ENCODE peak calls at places on chromosomes 3 and 15, in six cellular contexts. O is MM.1S, W is uterus, F is ovary, N is left lung, V is A549. D is an unnamed sample.

GRCh38 chr15:52247032-52247431 is 48.6 kb downstream of the MYO5C start:
- DNase-seq in O (no peak), W (no peak), F (no peak), N (no peak), V (no peak), D (no peak)

GRCh38 chr3:72078661-72079368 is 293.9 kb upstream of the PROK2 start:
- DNase-seq in O (peak; percentile 37), W (no peak), F (no peak), N (no peak), V (no peak), D (no peak)

GRCh38 chr15:60899322-60899966 is 329.7 kb downstream of the RORA start:
- DNase-seq in O (peak; percentile 23), W (no peak), F (no peak), N (no peak), V (no peak), D (no peak)

GRCh38 chr3:113898892-113899291 is 48.9 kb upstream of the ZDHHC23 start:
- DNase-seq in O (no peak), W (no peak), F (no peak), N (no peak), V (no peak), D (no peak)

GRCh38 chr15:75195122-75195765 is 6.4 kb upstream of the C15orf39 start:
- DNase-seq in O (no peak), W (peak; percentile 59), F (peak; percentile 72), N (peak; percentile 76), V (no peak), D (peak; percentile 25)

GRCh38 chr3:5309181-5309580 is 121.7 kb downstream of the EDEM1 start:
- DNase-seq in O (no peak), W (no peak), F (no peak), N (no peak), V (no peak), D (no peak)

GRCh38 chr15:100021653-100022052 is 288.4 kb upstream of the LYSMD4 start:
- DNase-seq in O (no peak), W (peak; percentile 36), F (no peak), N (no peak), V (no peak), D (no peak)

GRCh38 chr3:46671541-46672348 is 21.7 kb downstream of the ALS2CL start:
- DNase-seq in O (no peak), W (peak; percentile 12), F (peak; percentile 7), N (peak; percentile 63), V (no peak), D (no peak)

GRCh38 chr15:44265757-44266156 is 22.8 kb upstream of the GOLM2 start:
- DNase-seq in O (no peak), W (no peak), F (no peak), N (no peak), V (no peak), D (no peak)

GRCh38 chr3:30401971-30402370 is 204.4 kb upstream of the TGFBR2 start:
- DNase-seq in O (no peak), W (no peak), F (no peak), N (no peak), V (no peak), D (no peak)

GRCh38 chr15:89457086-89457485 is 39.3 kb downstream of the RHCG start:
- DNase-seq in O (peak; percentile 48), W (no peak), F (no peak), N (no peak), V (peak; percentile 77), D (peak; percentile 61)

GRCh38 chr3:88231207-88231606 is 81.4 kb downstream of the C3orf38 start:
- DNase-seq in O (no peak), W (no peak), F (no peak), N (no peak), V (no peak), D (peak; percentile 18)

GRCh38 chr15:101541501-101542292 is 52.2 kb upstream of the PCSK6 start:
- DNase-seq in O (no peak), W (no peak), F (no peak), N (no peak), V (no peak), D (no peak)

GRCh38 chr3:190173426-190173825 is 52.7 kb upstream of the P3H2 start:
- DNase-seq in O (no peak), W (no peak), F (no peak), N (no peak), V (no peak), D (no peak)

GRCh38 chr3:55406666-55407425 is 80.3 kb downstream of the WNT5A start:
- DNase-seq in O (no peak), W (no peak), F (no peak), N (no peak), V (no peak), D (no peak)

GRCh38 chr15:67721996-67722395 is 103.3 kb upstream of the SKOR1 start:
- DNase-seq in O (no peak), W (no peak), F (no peak), N (no peak), V (no peak), D (no peak)

GRCh38 chr15:67723294-67724024 is 101.8 kb upstream of the SKOR1 start:
- DNase-seq in O (no peak), W (no peak), F (no peak), N (no peak), V (no peak), D (no peak)

GRCh38 chr15:67722418-67722817 is 102.9 kb upstream of the SKOR1 start:
- DNase-seq in O (no peak), W (no peak), F (no peak), N (no peak), V (no peak), D (no peak)

GRCh38 chr15:67719330-67719959 is 105.9 kb upstream of the SKOR1 start:
- DNase-seq in O (no peak), W (no peak), F (no peak), N (no peak), V (no peak), D (no peak)

DNA sequence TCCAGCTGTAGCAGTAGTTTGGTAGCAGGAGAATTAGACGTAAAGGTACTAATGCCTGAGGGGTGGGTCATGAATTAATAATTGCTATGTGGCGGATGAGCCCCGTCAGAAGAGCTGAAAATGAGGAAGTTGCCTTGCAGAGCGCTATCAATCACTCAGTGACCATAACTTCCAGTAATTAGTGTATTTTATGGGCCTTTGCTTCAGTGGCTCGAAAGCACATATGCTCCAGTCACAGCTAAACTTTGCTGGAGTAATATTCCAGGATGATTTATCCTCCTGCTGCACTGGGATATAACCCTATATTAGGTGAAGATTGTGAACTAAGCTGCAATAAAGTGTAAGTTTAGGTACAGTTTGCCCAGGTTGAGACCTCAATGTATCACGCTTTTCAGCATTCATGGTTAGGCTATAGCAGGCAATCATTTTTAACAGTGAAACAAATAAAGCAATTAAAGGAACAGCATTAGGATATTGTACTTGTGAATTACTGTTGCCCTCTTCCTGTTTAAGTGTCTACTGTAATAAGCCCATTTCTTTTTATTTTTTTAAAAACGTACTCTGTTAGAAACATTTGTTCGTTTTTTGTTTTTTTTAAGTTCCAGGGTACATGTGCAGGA is 104.6 kb upstream of the SKOR1 start:
- DNase-seq in O (no peak), W (no peak), F (no peak), N (no peak), V (no peak), D (peak; percentile 40)
- H3K27ac ChIP-seq in O (no peak overlapping the region), W (no peak overlapping the region), F (no peak overlapping the region), N (no peak overlapping the region), V (no peak overlapping the region), D (no peak overlapping the region)

DNA sequence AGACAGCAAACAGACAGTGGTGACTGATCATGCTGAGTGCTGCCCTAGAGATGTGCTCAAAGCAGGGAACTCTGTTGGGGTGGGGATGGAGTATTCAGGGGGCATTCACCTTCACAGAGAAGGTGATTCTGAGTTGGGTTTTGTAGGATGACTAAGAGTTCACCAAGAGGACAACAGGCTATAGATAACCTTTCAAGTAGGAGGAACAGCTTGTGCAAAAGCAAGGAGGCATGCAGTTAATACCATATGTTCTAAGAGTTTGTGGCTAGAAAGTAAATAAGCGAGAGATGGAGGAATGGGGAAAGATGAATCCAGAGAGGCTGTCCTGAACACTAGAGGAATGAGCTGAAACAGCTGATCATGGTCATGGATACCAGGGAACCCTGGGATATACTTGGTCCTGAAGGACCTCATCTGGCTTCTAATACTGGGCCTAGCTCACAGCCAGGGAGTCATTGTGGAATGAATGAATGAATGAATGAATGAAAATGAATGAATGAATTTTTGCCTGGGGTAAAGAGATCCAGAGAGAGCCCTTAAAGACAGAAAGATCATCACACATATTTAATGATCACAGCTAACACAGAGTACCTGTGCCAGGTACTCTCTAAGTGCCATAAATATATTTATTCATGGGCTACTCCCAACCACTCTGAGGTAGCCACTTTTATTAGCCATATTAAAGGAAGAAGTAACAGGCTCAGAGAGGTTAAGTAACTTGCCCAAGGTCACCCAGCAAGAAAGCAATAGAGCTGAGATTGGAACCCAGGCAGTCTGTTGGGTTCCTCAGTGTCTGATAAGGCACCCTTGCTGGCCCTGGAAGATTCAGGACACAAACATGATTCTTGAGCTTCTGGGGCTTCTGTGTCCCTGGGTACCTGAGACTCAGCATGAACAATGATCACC is 22.0 kb downstream of the SMAD6 start:
- DNase-seq in O (no peak), W (no peak), F (no peak), N (no peak), V (peak; percentile 41), D (no peak)
- H3K4me1 ChIP-seq in O (no peaks in the 10 kb centered on the region), W (peaks cover 6% of the 10 kb centered on the region), F (peaks cover 9% of the 10 kb centered on the region), N (peaks cover 40% of the 10 kb centered on the region), V (peaks cover 73% of the 10 kb centered on the region), D (no peaks in the 10 kb centered on the region)

GRCh38 chr3:61667417-61668213 is 106.2 kb downstream of the PTPRG start:
- DNase-seq in O (peak; percentile 16), W (no peak), F (no peak), N (no peak), V (no peak), D (peak; percentile 85)
- H3K4me3 ChIP-seq in O (peak overlapping the region; percentile 10), W (no peak overlapping the region), F (no peak overlapping the region), N (no peak overlapping the region), V (no peak overlapping the region), D (no peak overlapping the region)

GRCh38 chr3:64141476-64141875 is 83.8 kb downstream of the PRICKLE2 start:
- DNase-seq in O (no peak), W (no peak), F (no peak), N (no peak), V (no peak), D (no peak)

GRCh38 chr3:64145438-64145837 is 79.8 kb downstream of the PRICKLE2 start:
- DNase-seq in O (no peak), W (no peak), F (no peak), N (no peak), V (no peak), D (no peak)

GRCh38 chr3:64144241-64144900 is 80.9 kb downstream of the PRICKLE2 start:
- DNase-seq in O (no peak), W (no peak), F (no peak), N (no peak), V (no peak), D (no peak)

GRCh38 chr3:64140651-64141050 is 84.6 kb downstream of the PRICKLE2 start:
- DNase-seq in O (no peak), W (no peak), F (no peak), N (no peak), V (no peak), D (no peak)

DNA sequence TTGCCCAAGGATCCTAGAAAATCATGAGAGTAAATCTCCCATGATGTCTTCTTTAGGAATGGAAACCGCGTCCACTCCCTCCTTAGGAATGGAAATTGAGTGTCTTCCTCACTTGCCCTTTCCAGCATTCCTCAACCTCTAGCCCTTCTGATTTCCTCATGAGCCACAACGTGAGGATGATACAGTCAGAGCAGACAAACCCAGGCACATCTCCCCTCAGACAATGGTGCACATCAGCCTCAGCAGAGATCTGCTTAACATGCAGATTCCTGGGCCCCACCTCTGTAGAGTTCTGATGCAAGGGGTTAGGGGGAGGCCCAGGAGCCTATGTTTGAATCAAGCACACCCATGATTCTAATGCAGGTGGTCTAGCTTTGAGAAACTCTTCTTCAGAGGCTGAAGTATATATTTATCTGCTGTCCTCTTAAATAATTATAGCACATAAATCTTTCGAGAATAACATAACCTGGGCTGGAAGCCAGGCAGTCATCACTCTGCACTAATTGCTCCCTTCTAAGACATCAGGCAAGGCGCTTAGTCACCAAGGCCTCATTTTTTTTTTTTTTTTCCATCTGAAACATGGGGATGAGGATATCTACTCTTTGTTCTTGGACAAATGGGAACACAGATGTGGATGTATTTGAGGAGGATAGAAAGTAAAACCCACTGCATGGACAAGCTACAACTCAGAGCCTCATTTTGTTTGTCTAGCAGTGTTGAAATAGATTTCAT is 81.7 kb downstream of the PRICKLE2 start:
- DNase-seq in O (no peak), W (no peak), F (no peak), N (no peak), V (peak; percentile 33), D (peak; percentile 22)
- H3K27ac ChIP-seq in O (no peak overlapping the region), W (no peak overlapping the region), F (no peak overlapping the region), N (no peak overlapping the region), V (peak overlapping the region; percentile 65), D (no peak overlapping the region)